ENCODE peak calls at places on chromosomes 4 and X, in six cellular contexts. O is lower lobe of right lung, T is cardiac muscle cell, D is H1, X is right lobe of liver, A is gastrocnemius medialis. V is an unnamed sample. For H3K9me3, the result is how much of the 10 kb centered on the place peaks cover.

GRCh38 chrX:119667111-119667928 is 25.6 kb downstream of the SEPTIN6 start:
- DNase-seq in O (no peak), T (no peak), D (no peak), X (no peak), A (no peak), V (no peak)

GRCh38 chr4:110586137-110586850 is 36.6 kb downstream of the PITX2 start:
- DNase-seq in O (no peak), T (peak), D (no peak), X (no peak), A (no peak), V (no peak)

GRCh38 chr4:165439981-165440380 is 61.2 kb downstream of the CPE start:
- DNase-seq in O (no peak), T (no peak), D (no peak), X (no peak), A (no peak), V (no peak)

GRCh38 chr4:68373513-68373912 is 23.6 kb upstream of the YTHDC1 start:
- DNase-seq in O (peak), T (peak), D (peak), X (peak), A (peak), V (peak)

GRCh38 chrX:153381684-153382532 is 19.2 kb downstream of the PNMA6E start:
- DNase-seq in O (no peak), T (peak), D (no peak), X (no peak), A (no peak), V (no peak)

GRCh38 chr4:108787106-108787505 is 24.3 kb upstream of the ETNPPL start:
- DNase-seq in O (no peak), T (no peak), D (no peak), X (no peak), A (no peak), V (no peak)

GRCh38 chr4:158236304-158237030 is 26.2 kb downstream of the TMEM144 start:
- DNase-seq in O (no peak), T (no peak), D (no peak), X (no peak), A (no peak), V (no peak)

GRCh38 chrX:36445576-36445975 is 526.0 kb downstream of the CFAP47 start:
- DNase-seq in O (no peak), T (no peak), D (no peak), X (no peak), A (no peak), V (no peak)

GRCh38 chrX:20432048-20432447 is 165.3 kb upstream of the RPS6KA3 start:
- DNase-seq in O (no peak), T (no peak), D (no peak), X (no peak), A (no peak), V (no peak)

GRCh38 chrX:3550160-3550765 is 163.2 kb downstream of the PRKX start:
- DNase-seq in O (no peak), T (no peak), D (peak), X (no peak), A (no peak), V (no peak)

GRCh38 chr4:52983563-52984303 is 121.6 kb downstream of the RASL11B start:
- DNase-seq in O (no peak), T (peak), D (no peak), X (no peak), A (no peak), V (no peak)

GRCh38 chr4:169270156-169270809 is 473 bp downstream of the SH3RF1 start:
- DNase-seq in O (peak), T (peak), D (peak), X (peak), A (peak), V (no peak)

GRCh38 chrX:9907645-9908387 is 59.3 kb upstream of the CLDN34 start:
- DNase-seq in O (no peak), T (no peak), D (no peak), X (no peak), A (no peak), V (no peak)

GRCh38 chr4:174256277-174256713 is 27.2 kb downstream of the FBXO8 start:
- DNase-seq in O (no peak), T (no peak), D (no peak), X (no peak), A (no peak), V (no peak)

GRCh38 chrX:98194036-98194435 is 1310.3 kb downstream of the RPA4 start:
- DNase-seq in O (no peak), T (no peak), D (no peak), X (no peak), A (no peak), V (no peak)

GRCh38 chr4:102420563-102421221 is 75.4 kb upstream of the SLC39A8 start:
- DNase-seq in O (no peak), T (no peak), D (no peak), X (no peak), A (no peak), V (no peak)

GRCh38 chr4:173177232-173177631 is 8.6 kb downstream of the GALNT7 start:
- DNase-seq in O (no peak), T (no peak), D (no peak), X (no peak), A (no peak), V (no peak)

GRCh38 chrX:41734530-41734929 is 10.5 kb downstream of the GPR82 start:
- DNase-seq in O (no peak), T (no peak), D (no peak), X (no peak), A (no peak), V (no peak)

GRCh38 chr4:158777423-158777822 is 8.6 kb downstream of the FNIP2 start:
- DNase-seq in O (no peak), T (no peak), D (no peak), X (no peak), A (no peak), V (no peak)

GRCh38 chr4:40594261-40595178 is 35.1 kb downstream of the RBM47 start:
- DNase-seq in O (no peak), T (no peak), D (no peak), X (no peak), A (no peak), V (no peak)

GRCh38 chr4:5800496-5800895 is 89.5 kb downstream of the EVC start:
- DNase-seq in O (no peak), T (no peak), D (no peak), X (no peak), A (no peak), V (no peak)

GRCh38 chr4:102500371-102501175 is 586 bp upstream of the NFKB1 start:
- DNase-seq in O (peak), T (peak), D (no peak), X (peak), A (peak), V (peak)

GRCh38 chr4:10085386-10085785 is 31.2 kb downstream of the WDR1 start:
- DNase-seq in O (peak), T (no peak), D (no peak), X (no peak), A (no peak), V (no peak)

GRCh38 chr4:84814100-84814750 is 152.3 kb downstream of the WDFY3 start:
- DNase-seq in O (no peak), T (peak), D (no peak), X (no peak), A (peak), V (no peak)

GRCh38 chr4:14180983-14181601 is 553.6 kb upstream of the BOD1L1 start:
- DNase-seq in O (no peak), T (no peak), D (no peak), X (no peak), A (no peak), V (no peak)
- TF ChIP-seq CTCF in O (no peak), T (no peak), D (no peak), X (no peak), A (no peak), V (no peak)

DNA sequence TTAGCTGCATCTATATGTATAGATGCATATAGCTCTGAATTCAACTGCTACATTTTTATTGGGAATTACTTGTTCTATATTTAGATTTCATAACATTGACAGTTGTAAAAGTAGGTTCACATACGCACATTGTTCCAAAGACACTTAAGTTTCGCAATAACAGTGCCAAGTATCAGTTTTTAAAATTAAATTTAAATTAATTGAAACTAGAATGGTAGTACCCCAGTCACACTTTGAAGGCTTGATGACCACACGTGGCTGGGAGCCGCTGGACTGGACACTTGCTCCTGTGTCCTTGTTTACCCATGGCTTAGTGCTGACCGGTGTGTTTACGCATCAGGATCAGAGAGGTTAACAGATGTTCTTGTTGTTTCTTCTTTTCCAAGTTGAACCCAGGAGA is 140.7 kb upstream of the PSAPL1 start:
- DNase-seq in O (no peak), T (no peak), D (no peak), X (no peak), A (no peak), V (no peak)
- H3K9me3 ChIP-seq in O (under half), T (under half), D (under half), X (under half), A (under half), V (under half)

GRCh38 chrX:30618160-30618765 is 35.0 kb upstream of the GK start:
- DNase-seq in O (no peak), T (no peak), D (peak), X (peak), A (no peak), V (no peak)
- TF ChIP-seq CTCF in O (no peak), T (no peak), D (no peak), X (peak), A (no peak), V (no peak)

GRCh38 chrX:57447856-57448255 is 144.0 kb upstream of the ZXDB start:
- DNase-seq in O (no peak), T (no peak), D (no peak), X (no peak), A (no peak), V (no peak)
- H3K9me3 ChIP-seq in O (under half), T (under half), D (under half), X (under half), A (under half), V (under half)

GRCh38 chr4:89914609-89915008 is 20.0 kb downstream of the MMRN1 start:
- DNase-seq in O (no peak), T (no peak), D (no peak), X (no peak), A (no peak), V (no peak)
- TF ChIP-seq CTCF in O (no peak), T (no peak), D (no peak), X (no peak), A (no peak), V (no peak)

V was measured in CD4-positive, alpha-beta T cell.